ENCODE peak calls at places on chromosomes 6 and 20, in five cellular contexts. F, R, G, Z and A are unnamed samples. For H3K9me3, the result is how much of the 10 kb centered on the place peaks cover.

GRCh38 chr6:109296971-109297372 is 85.3 kb downstream of the CD164 start:
- DNase-seq in G (no peak), F (no peak), R (no peak), Z (no peak), A (no peak)

GRCh38 chr6:152267967-152268845 is 369.0 kb downstream of the SYNE1 start:
- DNase-seq in G (peak), F (no peak), Z (no peak), R (no peak), A (no peak)

GRCh38 chr6:153162172-153162571 is 31.1 kb upstream of the RGS17 start:
- DNase-seq in R (no peak), F (no peak), G (no peak), Z (no peak), A (no peak)

GRCh38 chr20:17938889-17939619 is 29.5 kb downstream of the SNX5 start:
- DNase-seq in F (peak), Z (peak), G (peak), R (peak), A (peak)

GRCh38 chr6:139337830-139338229 is 36.6 kb downstream of the CITED2 start:
- DNase-seq in Z (peak), F (no peak), G (no peak), R (no peak), A (no peak)

GRCh38 chr20:1816384-1817381 is 78.5 kb upstream of the SIRPA start:
- DNase-seq in Z (no peak), R (no peak), G (no peak), F (no peak), A (no peak)

GRCh38 chr6:39084506-39084905 is 30.5 kb downstream of the SAYSD1 start:
- DNase-seq in F (no peak), R (no peak), Z (no peak), G (no peak), A (no peak)

GRCh38 chr20:51860015-51860882 is 57.9 kb upstream of the SALL4 start:
- DNase-seq in R (no peak), F (no peak), Z (no peak), G (no peak), A (no peak)

GRCh38 chr20:46051556-46052323 is 22.7 kb downstream of the SLC12A5 start:
- DNase-seq in Z (no peak), R (no peak), G (peak), F (no peak), A (no peak)

GRCh38 chr20:37389241-37389747 is 43.4 kb downstream of the SRC start:
- DNase-seq in F (no peak), G (no peak), R (no peak), Z (peak), A (no peak)

GRCh38 chr6:129966125-129966524 is 52.3 kb upstream of the L3MBTL3 start:
- DNase-seq in R (no peak), G (no peak), F (no peak), Z (no peak), A (no peak)

GRCh38 chr6:146881228-146882181 is 282.7 kb downstream of the ADGB start:
- DNase-seq in F (no peak), Z (no peak), G (peak), R (no peak), A (no peak)

GRCh38 chr6:170165501-170166117 is 125.3 kb downstream of the DLL1 start:
- DNase-seq in R (no peak), F (no peak), G (no peak), Z (no peak), A (no peak)
- H3K9me3 ChIP-seq in R (under half), F (under half), G (under half), Z (under half), A (under half)

GRCh38 chr6:164308339-164308738 is 893.8 kb downstream of the QKI start:
- DNase-seq in F (no peak), G (no peak), R (no peak), Z (no peak), A (no peak)

DNA sequence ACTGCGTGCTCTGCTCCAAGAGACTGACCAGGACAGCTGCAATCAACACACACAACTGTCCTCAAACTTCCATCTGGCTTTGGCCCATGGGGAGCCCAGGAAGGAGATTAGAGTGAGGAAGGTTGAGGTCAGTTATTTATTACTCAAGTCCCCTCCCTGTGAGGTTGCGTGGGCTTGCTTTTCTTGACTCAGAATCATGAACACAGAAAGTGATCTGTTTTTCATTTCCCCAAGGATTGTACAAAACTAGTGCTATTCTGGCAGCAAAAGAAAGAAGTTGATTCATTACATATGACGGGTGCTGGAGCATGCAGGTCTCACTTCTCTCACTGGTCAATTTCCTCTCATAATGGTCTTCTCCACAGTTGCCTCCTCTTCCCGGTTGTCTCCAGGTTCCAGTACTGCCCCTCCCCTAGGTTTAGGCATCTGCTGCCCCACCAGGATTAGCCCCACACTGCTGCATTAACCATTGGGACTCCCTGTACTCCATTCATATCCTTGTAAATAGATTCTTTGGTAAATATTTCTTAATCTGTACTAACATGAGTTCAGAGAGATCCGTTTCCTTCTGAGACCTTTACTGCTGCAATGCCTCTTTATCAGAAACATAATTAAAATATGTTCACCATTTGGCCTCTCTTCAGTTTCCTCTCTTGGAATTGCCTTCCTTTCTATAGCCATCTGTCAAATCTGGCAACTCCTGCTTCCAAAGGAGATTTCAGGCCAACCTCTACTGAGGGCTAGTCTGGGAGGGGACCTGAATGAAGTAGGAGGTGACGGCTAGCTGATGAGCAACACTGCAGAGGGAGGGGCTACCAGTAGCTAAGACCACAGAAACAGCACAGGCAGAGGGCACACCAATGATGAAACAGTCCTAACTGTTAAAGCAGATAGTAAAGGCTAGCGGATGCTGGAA is 888.8 kb downstream of the QKI start:
- DNase-seq in Z (peak), G (no peak), R (peak), F (no peak), A (no peak)
- H3K9me3 ChIP-seq in Z (under half), G (under half), R (under half), F (under half), A (under half)

GRCh38 chr6:120478650-120479049 is 855.6 kb downstream of the TBC1D32 start:
- DNase-seq in R (no peak), Z (no peak), G (no peak), F (no peak), A (no peak)
- H3K9me3 ChIP-seq in R (under half), Z (under half), G (under half), F (under half), A (under half)

DNA sequence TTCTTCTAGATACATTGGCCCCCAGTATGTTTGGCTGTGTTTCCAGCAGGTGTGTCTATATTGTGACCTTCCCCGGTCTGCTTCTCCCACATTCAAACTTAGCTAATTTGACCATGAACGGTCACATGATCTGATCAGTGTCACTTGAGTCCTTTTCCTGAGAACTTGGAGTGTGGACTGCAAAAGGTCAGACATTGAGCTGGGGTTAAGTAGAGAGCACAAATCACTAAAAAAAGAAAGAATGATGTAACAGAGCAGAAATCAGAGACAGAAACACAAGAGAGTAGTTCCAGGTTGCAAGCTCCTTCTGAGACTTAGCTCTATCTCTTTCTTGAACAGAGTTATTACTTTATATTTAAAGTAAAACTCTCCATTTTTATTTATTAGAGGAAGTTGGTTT is 733.9 kb downstream of the CBLN4 start:
- DNase-seq in F (no peak), G (no peak), R (no peak), Z (no peak), A (no peak)
- H3K9me3 ChIP-seq in F (under half), G (under half), R (under half), Z (under half), A (under half)